ENCODE peak calls at places on chromosomes 5 and 9, in four cellular contexts. V, I, D and T are unnamed samples.

GRCh38 chr5:100574716-100575115 is 39.5 kb downstream of the FAM174A start:
- DNase-seq in V (no peak), I (no peak), D (no peak), T (no peak)

GRCh38 chr5:149731617-149732400 is 1.7 kb downstream of the PPARGC1B start:
- DNase-seq in I (peak), D (peak), V (peak), T (peak)

GRCh38 chr9:4303002-4303401 is 3.1 kb upstream of the GLIS3 start:
- DNase-seq in V (no peak), I (peak), D (no peak), T (no peak)

GRCh38 chr9:23539311-23539710 is 286.7 kb downstream of the ELAVL2 start:
- DNase-seq in V (no peak), I (no peak), D (no peak), T (no peak)

GRCh38 chr5:111735829-111736228 is 21.2 kb downstream of the NREP start:
- DNase-seq in D (no peak), I (peak), V (no peak), T (peak)

GRCh38 chr9:129322641-129323375 is 144.7 kb upstream of the IER5L start:
- DNase-seq in D (no peak), V (no peak), I (no peak), T (peak)

GRCh38 chr5:10635861-10636350 is 72.0 kb downstream of the ANKRD33B start:
- DNase-seq in V (no peak), I (no peak), D (no peak), T (no peak)

GRCh38 chr9:121736964-121737462 is 85.6 kb downstream of the DAB2IP start:
- DNase-seq in I (no peak), D (no peak), V (peak), T (no peak)

GRCh38 chr5:73314395-73315195 is 134.0 kb downstream of the FOXD1 start:
- DNase-seq in V (no peak), D (no peak), I (peak), T (no peak)

GRCh38 chr5:123088031-123088805 is 823 bp upstream of the PRDM6 start:
- DNase-seq in V (no peak), D (no peak), I (no peak), T (no peak)

GRCh38 chr9:129289131-129289731 is 111.2 kb upstream of the IER5L start:
- DNase-seq in I (no peak), V (no peak), D (no peak), T (peak)

DNA sequence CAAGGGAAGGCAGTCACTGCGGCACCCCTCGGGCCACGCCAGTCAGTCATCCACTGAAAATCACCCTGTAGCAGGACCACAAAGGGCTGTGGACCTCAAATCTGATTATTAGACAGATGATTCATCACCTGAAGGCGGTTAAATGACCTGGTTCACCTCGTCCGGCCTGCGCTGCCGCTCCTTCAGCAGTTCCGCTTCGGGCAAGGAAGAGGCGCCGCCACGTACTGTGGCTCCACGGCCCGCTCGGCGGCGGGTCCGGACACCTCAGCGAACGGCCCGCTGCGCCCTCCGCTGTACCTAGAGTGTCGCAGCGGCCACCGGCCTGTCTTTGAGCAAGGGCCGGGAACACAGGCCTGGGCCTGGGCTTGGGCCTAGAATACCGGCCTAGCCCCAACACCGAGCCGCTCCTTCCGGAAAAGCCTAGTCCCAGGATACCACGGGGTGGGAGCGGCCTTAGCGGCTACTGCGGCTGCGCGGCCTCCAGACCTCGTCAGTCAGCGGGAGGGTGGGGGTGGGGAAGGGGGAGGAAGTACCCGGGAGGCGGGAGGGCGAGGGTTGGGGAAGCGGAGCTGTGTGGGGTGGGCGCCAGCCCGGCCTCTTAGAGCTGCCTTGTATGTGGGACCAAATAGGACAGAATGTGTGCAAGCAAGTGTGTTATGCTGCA is at the start of gene KLHL9:
- DNase-seq in V (peak), D (peak), I (peak), T (peak)
- TF ChIP-seq POLR2A in V (peak), D (peak), I (peak), T (peak)

DNA sequence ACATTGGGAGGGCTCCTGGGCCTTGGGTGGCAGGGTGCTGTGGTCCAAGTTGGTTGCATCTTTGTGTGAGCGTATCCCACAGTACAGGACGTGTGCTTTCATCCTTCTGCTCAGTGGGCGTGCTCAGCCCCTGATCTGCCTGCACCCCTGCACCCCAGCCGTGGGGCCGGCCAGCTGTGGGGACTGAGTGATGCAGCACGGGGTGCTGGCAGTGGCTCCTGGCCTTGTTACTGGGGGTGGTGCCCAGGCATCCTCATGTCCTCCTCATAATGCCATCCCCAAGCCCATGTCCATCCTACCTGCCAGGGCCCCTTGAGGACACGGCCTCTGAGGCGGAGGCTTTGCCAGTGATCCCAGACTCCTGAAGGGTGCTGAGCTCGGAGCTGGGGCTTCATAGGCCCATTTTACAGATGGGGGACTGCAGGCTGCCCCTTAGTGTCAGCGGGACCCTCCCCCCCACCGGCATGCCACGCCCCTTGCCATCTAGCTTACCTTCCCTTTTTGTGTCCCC is 100.7 kb downstream of the PHF2 start:
- DNase-seq in D (peak), V (peak), I (no peak), T (peak)
- H3K4me3 ChIP-seq in D (no peak), V (no peak), I (no peak), T (no peak)

GRCh38 chr9:116466289-116467012 is 220.7 kb upstream of the TRIM32 start:
- DNase-seq in I (peak), D (no peak), V (peak), T (no peak)
- TF ChIP-seq POLR2A in I (no peak), D (no peak), V (no peak), T (no peak)

GRCh38 chr5:157827429-157827828 is 31.5 kb downstream of the CLINT1 start:
- DNase-seq in D (no peak), V (no peak), I (peak), T (no peak)
- H3K4me3 ChIP-seq in D (no peak), V (no peak), I (no peak), T (no peak)